ENCODE peak calls at places on chromosomes 16 and 17, in four cellular contexts. R is H1; V is CD8-positive, alpha-beta memory T cell; B is effector memory CD4-positive, alpha-beta T cell. F is an unnamed sample.
A peak's percentile ranks its signal among the peaks of the same experiment; 100 is the strongest.

GRCh38 chr17:77100009-77100408 is 40.8 kb upstream of the SEC14L1 start:
- DNase-seq in R (no peak), V (no peak), B (no peak), F (no peak)

GRCh38 chr17:66076546-66077190 is 115.3 kb downstream of the CEP112 start:
- DNase-seq in R (no peak), V (no peak), B (no peak), F (no peak)

GRCh38 chr16:59021751-59022150 is 287.6 kb upstream of the GOT2 start:
- DNase-seq in R (no peak), V (no peak), B (no peak), F (no peak)

GRCh38 chr17:73644145-73645049 is at the start of gene SDK2:
- DNase-seq in R (peak; percentile 75), V (no peak), B (no peak), F (no peak)

GRCh38 chr17:20224379-20224778 is 215.2 kb downstream of the SPECC1 start:
- DNase-seq in R (peak; percentile 39), V (no peak), B (no peak), F (no peak)

GRCh38 chr17:50203589-50204345 is 2.3 kb upstream of the COL1A1 start:
- DNase-seq in R (no peak), V (no peak), B (no peak), F (no peak)

GRCh38 chr17:32490101-32490482 is 3.3 kb downstream of the CDK5R1 start:
- DNase-seq in R (no peak), V (no peak), B (no peak), F (no peak)

GRCh38 chr16:73015612-73016487 is 32.1 kb downstream of the ZFHX3 start:
- DNase-seq in R (no peak), V (no peak), B (no peak), F (no peak)

DNA sequence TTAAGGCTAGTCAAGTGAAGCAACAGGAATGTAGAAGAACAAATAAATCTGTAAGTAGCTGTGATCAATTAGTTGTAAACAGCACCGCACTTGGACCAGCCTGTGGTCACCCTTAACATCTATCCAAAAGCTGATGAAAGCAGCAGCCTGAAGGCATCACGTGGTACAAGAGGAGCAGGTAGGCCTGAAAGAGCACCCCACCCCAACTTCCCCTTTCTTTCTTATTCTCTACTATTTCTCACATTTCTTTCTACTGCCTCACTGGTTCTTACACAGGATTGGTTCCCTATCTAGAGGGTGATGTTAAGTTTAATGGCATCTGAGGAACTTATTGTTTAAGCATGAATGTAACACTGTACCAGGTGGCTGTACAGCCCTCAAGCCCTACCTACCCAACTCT is 42.6 kb upstream of the CLEC18B start:
- DNase-seq in R (no peak), V (no peak), B (no peak), F (no peak)
- H3K4me3 ChIP-seq in R (no peak overlapping the region), V (no peak overlapping the region), B (no peak overlapping the region), F (no peak overlapping the region)

DNA sequence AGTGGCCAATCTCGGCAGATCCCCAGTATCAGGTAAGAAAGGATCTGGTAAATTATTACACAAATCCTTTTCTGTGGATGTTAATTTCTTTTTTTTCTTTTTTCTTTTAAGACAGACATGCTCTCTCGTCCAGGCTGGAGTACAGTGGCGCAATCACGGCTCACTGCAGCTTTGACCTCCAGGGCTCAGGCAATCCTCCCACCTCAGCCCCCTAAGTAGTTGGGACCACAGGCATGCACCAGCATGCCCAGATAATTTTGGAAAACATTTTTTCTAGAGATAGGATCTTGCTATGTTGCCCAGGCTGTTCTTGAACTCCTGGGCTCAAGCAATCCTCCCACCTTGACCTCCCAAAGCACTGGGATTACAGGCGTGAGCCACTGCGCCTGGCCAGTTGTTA is 54.0 kb downstream of the GAS7 start:
- DNase-seq in R (no peak), V (no peak), B (no peak), F (no peak)
- H3K27ac ChIP-seq in R (no peak overlapping the region), V (no peak overlapping the region), B (no peak overlapping the region), F (no peak overlapping the region)

DNA sequence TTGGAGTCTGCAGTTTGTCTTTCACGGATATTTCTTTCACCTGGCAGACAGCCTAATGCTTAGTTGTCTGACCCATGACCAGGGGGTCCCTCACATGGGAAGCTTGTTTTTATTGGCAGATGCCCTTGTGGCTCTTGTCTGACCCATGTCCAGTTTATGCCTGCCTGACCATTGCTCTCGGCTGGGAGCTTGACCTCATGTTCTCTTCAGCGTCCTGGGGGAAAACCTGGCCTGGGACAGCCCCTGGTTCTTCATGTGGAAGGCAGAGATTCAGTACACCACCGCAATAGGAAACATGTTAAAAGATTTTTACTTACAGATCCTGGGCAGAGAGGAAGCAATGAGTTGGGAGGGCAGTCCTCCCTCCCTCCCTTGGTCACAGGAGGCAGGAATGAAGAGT is 302.8 kb upstream of the MYOCD start:
- DNase-seq in R (no peak), V (no peak), B (no peak), F (no peak)
- H3K4me1 ChIP-seq in R (no peaks in the 10 kb centered on the region), V (no peaks in the 10 kb centered on the region), B (no peaks in the 10 kb centered on the region), F (no peaks in the 10 kb centered on the region)

DNA sequence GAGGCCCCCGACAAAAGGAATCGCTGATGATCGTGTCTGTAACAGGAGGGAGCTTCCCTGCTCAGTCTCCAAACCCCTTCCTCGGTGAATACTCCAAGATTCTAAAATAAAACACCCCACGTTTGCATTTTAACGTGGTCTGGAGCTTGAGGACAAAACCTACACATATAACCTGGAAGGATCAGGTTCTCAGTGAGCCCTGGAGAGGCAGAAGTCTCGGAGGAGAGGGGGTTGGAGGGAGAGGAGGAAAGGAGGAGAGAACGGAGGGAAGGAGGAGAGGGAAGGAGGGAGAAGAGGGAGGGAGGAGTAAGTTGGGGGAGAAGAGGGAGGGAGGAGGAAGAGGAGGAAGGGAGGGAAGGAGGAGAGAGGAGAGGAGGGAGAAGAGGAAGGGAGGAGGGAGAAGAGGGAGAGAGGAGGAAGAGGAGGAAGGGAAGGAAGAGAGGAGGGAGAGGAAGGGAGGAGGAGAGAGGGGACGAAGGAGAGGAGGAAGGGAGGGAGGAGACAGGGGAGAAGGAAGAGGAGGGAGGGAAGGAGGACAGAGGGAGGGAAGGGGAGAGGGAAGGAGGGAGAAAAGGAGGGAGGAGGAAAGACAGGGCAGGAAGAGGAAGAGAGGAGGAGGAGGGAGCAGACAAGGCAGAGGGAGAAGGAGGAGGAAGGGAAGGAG is 27.4 kb upstream of the GINS2 start:
- DNase-seq in R (no peak), V (no peak), B (no peak), F (no peak)
- H3K4me3 ChIP-seq in R (peak overlapping the region; percentile 16), V (no peak overlapping the region), B (no peak overlapping the region), F (no peak overlapping the region)

F was measured in iPS DF 6.9.